ENCODE peak calls at places on chromosomes 11 and 22, in six cellular contexts. X is SK-N-SH, V is HepG2, S is IMR-90, Y is K562, B is GM12878. E is an unnamed sample.
A peak's percentile ranks its signal among the peaks of the same experiment; 100 is the strongest.

GRCh38 chr11:93791493-93791892 is 7.4 kb downstream of the MED17 start:
- DNase-seq in S (no peak), X (no peak), V (no peak), B (no peak), Y (no peak), E (no peak)

GRCh38 chr11:38416141-38416540 is 1818.1 kb upstream of the RAG2 start:
- DNase-seq in B (no peak), X (no peak), Y (no peak), V (no peak), S (no peak), E (no peak)

GRCh38 chr11:720642-721346 is 14.8 kb downstream of the EPS8L2 start:
- DNase-seq in S (peak; percentile 29), Y (peak; percentile 64), V (no peak), B (no peak), X (peak; percentile 86), E (no peak)

GRCh38 chr11:7579226-7579825 is 65.5 kb downstream of the PPFIBP2 start:
- DNase-seq in S (peak; percentile 57), V (no peak), X (no peak), B (no peak), Y (no peak), E (no peak)

GRCh38 chr11:14687456-14687855 is 43.9 kb downstream of the PDE3B start:
- DNase-seq in B (no peak), Y (no peak), V (no peak), S (no peak), X (no peak), E (no peak)

GRCh38 chr11:30387891-30388861 is 65.3 kb downstream of the ARL14EP start:
- DNase-seq in Y (no peak), V (no peak), X (no peak), B (no peak), S (no peak), E (no peak)

GRCh38 chr11:86692317-86692716 is 19.9 kb upstream of the ME3 start:
- DNase-seq in S (peak; percentile 42), X (no peak), V (no peak), Y (no peak), B (no peak), E (no peak)

GRCh38 chr11:8814209-8814922 is 96.6 kb upstream of the AKIP1 start:
- DNase-seq in V (no peak), X (no peak), B (no peak), Y (no peak), S (no peak), E (no peak)

GRCh38 chr11:771617-772204 is 5.6 kb downstream of the GATD1 start:
- DNase-seq in V (no peak), B (no peak), Y (no peak), S (no peak), X (no peak), E (no peak)

GRCh38 chr11:10373340-10373739 is 68.5 kb downstream of the ADM start:
- DNase-seq in S (peak; percentile 52), Y (no peak), V (no peak), B (no peak), X (no peak), E (no peak)

GRCh38 chr11:119509277-119509841 is 86.4 kb upstream of the THY1 start:
- DNase-seq in V (no peak), B (no peak), S (peak; percentile 21), X (no peak), Y (peak; percentile 19), E (no peak)

GRCh38 chr11:77090046-77090372 is 12.6 kb upstream of the OMP start:
- DNase-seq in V (no peak), Y (no peak), S (no peak), X (no peak), B (no peak), E (no peak)

GRCh38 chr11:2767751-2768150 is 68.0 kb upstream of the KCNQ1OT1 start:
- DNase-seq in B (no peak), Y (no peak), S (no peak), V (no peak), X (no peak), E (no peak)

GRCh38 chr11:115420524-115420923 is 83.7 kb downstream of the CADM1 start:
- DNase-seq in S (no peak), X (no peak), V (no peak), Y (no peak), B (no peak), E (no peak)

GRCh38 chr11:57650739-57651090 is 1.0 kb upstream of the YPEL4 start:
- DNase-seq in V (no peak), X (no peak), Y (no peak), B (no peak), S (no peak), E (no peak)

GRCh38 chr11:57647960-57648776 is 1.5 kb downstream of the YPEL4 start:
- DNase-seq in X (peak; percentile 47), V (no peak), S (no peak), B (no peak), Y (peak; percentile 89), E (no peak)

GRCh38 chr11:57647368-57647767 is 2.3 kb downstream of the YPEL4 start:
- DNase-seq in Y (no peak), X (peak; percentile 46), V (no peak), S (no peak), B (no peak), E (no peak)

GRCh38 chr11:57649826-57650738 is at the start of gene YPEL4:
- DNase-seq in S (peak; percentile 83), B (no peak), Y (peak; percentile 83), V (no peak), X (peak; percentile 88), E (peak; percentile 79)

GRCh38 chr11:57648791-57649735 is 649 bp downstream of the YPEL4 start:
- DNase-seq in S (no peak), X (peak; percentile 57), B (no peak), Y (no peak), V (no peak), E (no peak)
- TF ChIP-seq SMC3 in S (no peak), X (no peak), B (no peak), Y (no peak), V (no peak), E (no peak)

DNA sequence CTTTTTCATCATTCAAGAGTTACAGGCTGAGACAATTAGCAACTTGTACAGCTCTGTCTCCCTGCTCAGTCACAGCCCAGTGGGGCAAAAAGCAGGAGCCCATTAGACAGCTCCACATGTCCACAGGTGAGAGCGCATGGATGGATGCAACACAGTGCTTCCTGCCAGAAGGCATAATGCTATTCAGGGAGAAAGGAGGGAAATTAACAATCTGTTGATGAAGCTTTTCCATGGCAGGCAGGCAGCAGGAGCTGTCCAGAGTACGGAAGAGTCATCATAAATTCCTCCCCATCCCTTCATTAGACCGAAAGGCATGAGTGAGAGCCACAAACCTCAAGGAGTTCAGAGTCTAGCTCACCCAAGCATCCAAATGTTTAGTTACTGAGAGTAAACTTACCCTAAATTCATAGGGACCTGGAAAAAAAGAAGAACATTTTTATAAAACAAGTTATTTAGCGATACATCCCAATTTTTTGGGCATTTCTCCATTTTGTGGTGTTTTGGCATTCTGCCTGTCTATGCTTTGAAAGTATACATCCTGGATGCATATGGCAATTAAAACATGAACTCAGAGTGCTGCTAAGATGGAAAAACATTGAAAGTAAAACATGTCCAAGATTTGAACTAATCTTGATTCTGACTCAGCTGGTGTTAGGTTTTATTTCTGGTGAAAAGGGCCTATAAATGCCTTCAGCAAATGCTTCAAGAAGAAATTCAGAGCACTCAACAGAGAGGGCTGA is 428.1 kb downstream of the OPCML start:
- DNase-seq in V (no peak), B (no peak), S (no peak), Y (no peak), X (no peak), E (no peak)
- TF ChIP-seq SMC3 in V (no peak), B (no peak), S (no peak), Y (no peak), X (no peak), E (no peak)

GRCh38 chr11:110527146-110527545 is 97.4 kb downstream of the FDX1 start:
- DNase-seq in S (peak; percentile 34), V (no peak), X (no peak), B (no peak), Y (no peak), E (no peak)
- TF ChIP-seq SMC3 in S (no peak), V (no peak), X (no peak), B (no peak), Y (no peak), E (no peak)

DNA sequence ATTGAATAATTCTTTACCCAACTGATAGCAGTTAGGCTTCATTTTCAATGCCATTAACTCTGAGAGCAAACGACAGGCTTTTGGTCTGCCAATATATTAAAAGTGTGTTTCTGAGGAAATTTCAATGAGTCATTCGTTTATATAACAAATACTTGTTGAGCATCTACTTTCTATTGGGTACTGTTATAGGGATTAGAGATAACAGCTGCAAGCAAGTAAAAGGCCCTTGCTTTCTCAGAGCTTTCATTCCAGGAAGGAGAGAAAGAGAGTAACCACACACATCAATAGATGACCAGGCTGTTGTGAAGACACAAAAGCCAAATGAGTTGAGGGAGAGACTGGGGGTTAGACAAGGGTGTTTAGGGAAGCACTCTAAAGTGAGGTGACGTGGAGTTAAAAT is 35.7 kb downstream of the CD44 start:
- DNase-seq in V (no peak), Y (no peak), B (no peak), S (peak; percentile 90), X (no peak), E (no peak)
- TF ChIP-seq SMC3 in V (no peak), Y (no peak), B (no peak), S (no peak), X (no peak), E (no peak)

GRCh38 chr22:29226246-29226981 is 20.7 kb downstream of the EMID1 start:
- DNase-seq in V (no peak), B (no peak), X (peak; percentile 19), S (no peak), Y (no peak), E (no peak)

GRCh38 chr22:29230916-29231875 is 25.5 kb downstream of the EMID1 start:
- DNase-seq in X (peak; percentile 27), V (no peak), Y (no peak), B (no peak), S (no peak), E (no peak)

GRCh38 chr22:29233503-29233902 is 27.8 kb downstream of the EMID1 start:
- DNase-seq in X (no peak), V (no peak), S (no peak), B (no peak), Y (no peak), E (no peak)

GRCh38 chr22:29231971-29232959 is 26.6 kb downstream of the EMID1 start:
- DNase-seq in S (no peak), Y (no peak), B (no peak), X (peak; percentile 20), V (peak; percentile 79), E (no peak)
- TF ChIP-seq SMC3 in S (no peak), Y (no peak), B (no peak), X (no peak), V (no peak), E (no peak)